ENCODE peak calls at places on chromosomes 13 and 19, in six cellular contexts. One of them, this sample, is unnamed.

GRCh38 chr13:44732503-44733098 is 156.5 kb upstream of the TSC22D1 start:
- DNase-seq in HCT116: no peak
- DNase-seq in OCI-LY7: no peak
- DNase-seq in neural progenitor cell: no peak
- DNase-seq in GM23338: peak
- DNase-seq in SK-N-SH: no peak
- DNase-seq in this sample: peak

GRCh38 chr13:51261610-51262249 is 39.5 kb downstream of the FAM124A start:
- DNase-seq in SK-N-SH: no peak
- DNase-seq in GM23338: no peak
- DNase-seq in HCT116: no peak
- DNase-seq in OCI-LY7: no peak
- DNase-seq in neural progenitor cell: no peak
- DNase-seq in this sample: no peak

GRCh38 chr13:109331898-109332297 is 454.5 kb downstream of the IRS2 start:
- DNase-seq in SK-N-SH: peak
- DNase-seq in GM23338: peak
- DNase-seq in neural progenitor cell: no peak
- DNase-seq in HCT116: no peak
- DNase-seq in OCI-LY7: no peak
- DNase-seq in this sample: peak

GRCh38 chr13:90553167-90553566 is 794.3 kb upstream of the MIR17HG start:
- DNase-seq in HCT116: no peak
- DNase-seq in SK-N-SH: no peak
- DNase-seq in GM23338: no peak
- DNase-seq in OCI-LY7: no peak
- DNase-seq in neural progenitor cell: no peak
- DNase-seq in this sample: no peak

GRCh38 chr13:40102854-40103253 is 447.4 kb downstream of the COG6 start:
- DNase-seq in SK-N-SH: no peak
- DNase-seq in HCT116: peak
- DNase-seq in neural progenitor cell: no peak
- DNase-seq in OCI-LY7: no peak
- DNase-seq in GM23338: no peak
- DNase-seq in this sample: peak

GRCh38 chr13:103638706-103639105 is 572.5 kb upstream of the SLC10A2 start:
- DNase-seq in SK-N-SH: no peak
- DNase-seq in HCT116: no peak
- DNase-seq in OCI-LY7: no peak
- DNase-seq in neural progenitor cell: no peak
- DNase-seq in GM23338: no peak
- DNase-seq in this sample: no peak

GRCh38 chr13:41284512-41285288 is 21.3 kb upstream of the MTRF1 start:
- DNase-seq in HCT116: peak
- DNase-seq in neural progenitor cell: no peak
- DNase-seq in GM23338: no peak
- DNase-seq in SK-N-SH: no peak
- DNase-seq in OCI-LY7: no peak
- DNase-seq in this sample: no peak

GRCh38 chr19:36483653-36484052 is 5.7 kb downstream of the ZNF566 start:
- DNase-seq in HCT116: no peak
- DNase-seq in GM23338: no peak
- DNase-seq in OCI-LY7: no peak
- DNase-seq in SK-N-SH: no peak
- DNase-seq in neural progenitor cell: no peak
- DNase-seq in this sample: no peak

GRCh38 chr19:32351807-32352630 is 6.6 kb downstream of the ZNF507 start:
- DNase-seq in HCT116: no peak
- DNase-seq in GM23338: no peak
- DNase-seq in neural progenitor cell: no peak
- DNase-seq in SK-N-SH: no peak
- DNase-seq in OCI-LY7: no peak
- DNase-seq in this sample: no peak

GRCh38 chr13:86002921-86003488 is 203.8 kb upstream of the SLITRK6 start:
- DNase-seq in HCT116: no peak
- DNase-seq in OCI-LY7: no peak
- DNase-seq in SK-N-SH: no peak
- DNase-seq in GM23338: no peak
- DNase-seq in neural progenitor cell: peak
- DNase-seq in this sample: no peak

GRCh38 chr13:38804536-38804935 is 117.7 kb downstream of the FREM2 start:
- DNase-seq in OCI-LY7: no peak
- DNase-seq in GM23338: peak
- DNase-seq in HCT116: no peak
- DNase-seq in neural progenitor cell: no peak
- DNase-seq in SK-N-SH: no peak
- DNase-seq in this sample: no peak

GRCh38 chr13:67726979-67727378 is 496.8 kb upstream of the PCDH9 start:
- DNase-seq in HCT116: no peak
- DNase-seq in neural progenitor cell: no peak
- DNase-seq in GM23338: no peak
- DNase-seq in SK-N-SH: no peak
- DNase-seq in OCI-LY7: no peak
- DNase-seq in this sample: peak

GRCh38 chr19:14814982-14815381 is 20.0 kb downstream of the OR7A5 start:
- DNase-seq in HCT116: no peak
- DNase-seq in GM23338: no peak
- DNase-seq in OCI-LY7: no peak
- DNase-seq in neural progenitor cell: no peak
- DNase-seq in SK-N-SH: no peak
- DNase-seq in this sample: no peak

GRCh38 chr19:45443462-45444317 is 20.0 kb upstream of the ERCC1 start:
- DNase-seq in OCI-LY7: peak
- DNase-seq in neural progenitor cell: peak
- DNase-seq in HCT116: peak
- DNase-seq in SK-N-SH: peak
- DNase-seq in GM23338: peak
- DNase-seq in this sample: peak

GRCh38 chr19:390386-391198 is 18.4 kb downstream of the C2CD4C start:
- DNase-seq in HCT116: no peak
- DNase-seq in OCI-LY7: no peak
- DNase-seq in SK-N-SH: peak
- DNase-seq in neural progenitor cell: no peak
- DNase-seq in GM23338: no peak
- DNase-seq in this sample: no peak

GRCh38 chr13:60765700-60766411 is 368.8 kb downstream of the TDRD3 start:
- DNase-seq in OCI-LY7: no peak
- DNase-seq in HCT116: no peak
- DNase-seq in SK-N-SH: no peak
- DNase-seq in GM23338: no peak
- DNase-seq in neural progenitor cell: no peak
- DNase-seq in this sample: peak

GRCh38 chr19:55255618-55256423 is 3.0 kb downstream of the PPP6R1 start:
- DNase-seq in HCT116: no peak
- DNase-seq in GM23338: no peak
- DNase-seq in neural progenitor cell: no peak
- DNase-seq in OCI-LY7: peak
- DNase-seq in SK-N-SH: no peak
- DNase-seq in this sample: no peak

GRCh38 chr13:35763805-35764170 is 287.3 kb upstream of the MAB21L1 start:
- DNase-seq in SK-N-SH: no peak
- DNase-seq in neural progenitor cell: no peak
- DNase-seq in OCI-LY7: no peak
- DNase-seq in GM23338: no peak
- DNase-seq in HCT116: no peak
- DNase-seq in this sample: no peak

GRCh38 chr19:4103073-4103418 is 20.9 kb downstream of the MAP2K2 start:
- DNase-seq in HCT116: no peak
- DNase-seq in OCI-LY7: no peak
- DNase-seq in neural progenitor cell: no peak
- DNase-seq in SK-N-SH: no peak
- DNase-seq in GM23338: no peak
- DNase-seq in this sample: no peak

GRCh38 chr13:44918323-44919102 is 70.8 kb downstream of the NUFIP1 start:
- DNase-seq in GM23338: peak
- DNase-seq in SK-N-SH: peak
- DNase-seq in OCI-LY7: peak
- DNase-seq in neural progenitor cell: peak
- DNase-seq in HCT116: peak
- DNase-seq in this sample: peak

GRCh38 chr13:34065915-34066314 is 248.0 kb downstream of the RFC3 start:
- DNase-seq in OCI-LY7: no peak
- DNase-seq in SK-N-SH: no peak
- DNase-seq in neural progenitor cell: no peak
- DNase-seq in GM23338: no peak
- DNase-seq in HCT116: peak
- DNase-seq in this sample: peak

GRCh38 chr13:35979378-35979911 is 151.7 kb downstream of the DCLK1 start:
- DNase-seq in HCT116: no peak
- DNase-seq in OCI-LY7: no peak
- DNase-seq in GM23338: no peak
- DNase-seq in SK-N-SH: no peak
- DNase-seq in neural progenitor cell: no peak
- DNase-seq in this sample: peak

DNA sequence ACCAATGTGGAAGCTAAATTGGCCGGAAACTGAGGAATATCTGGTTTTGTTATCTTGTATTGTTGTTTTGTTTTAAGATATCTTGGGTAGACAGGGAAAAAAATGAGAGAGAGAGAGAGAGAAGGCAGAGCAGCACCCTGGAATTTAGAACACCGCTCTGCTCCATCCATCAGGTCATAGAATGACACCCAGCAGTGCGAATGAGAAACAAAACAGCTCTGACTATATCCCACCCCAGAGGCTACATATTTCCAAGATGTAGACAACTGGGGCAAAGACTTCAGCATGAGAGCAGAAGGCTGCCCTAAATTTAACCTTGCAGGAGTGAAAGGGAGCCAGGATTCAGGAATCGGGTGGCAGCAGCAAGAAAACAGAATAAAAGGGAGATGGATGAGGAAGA is 46.4 kb downstream of the TNFSF13B start:
- DNase-seq in SK-N-SH: no peak
- DNase-seq in GM23338: no peak
- DNase-seq in HCT116: no peak
- DNase-seq in neural progenitor cell: no peak
- DNase-seq in OCI-LY7: no peak
- DNase-seq in this sample: no peak
- H3K4me2 ChIP-seq in SK-N-SH: no peak
- H3K4me2 ChIP-seq in GM23338: no peak
- H3K4me2 ChIP-seq in HCT116: no peak
- H3K4me2 ChIP-seq in neural progenitor cell: no peak
- H3K4me2 ChIP-seq in OCI-LY7: no peak
- H3K4me2 ChIP-seq in this sample: no peak

DNA sequence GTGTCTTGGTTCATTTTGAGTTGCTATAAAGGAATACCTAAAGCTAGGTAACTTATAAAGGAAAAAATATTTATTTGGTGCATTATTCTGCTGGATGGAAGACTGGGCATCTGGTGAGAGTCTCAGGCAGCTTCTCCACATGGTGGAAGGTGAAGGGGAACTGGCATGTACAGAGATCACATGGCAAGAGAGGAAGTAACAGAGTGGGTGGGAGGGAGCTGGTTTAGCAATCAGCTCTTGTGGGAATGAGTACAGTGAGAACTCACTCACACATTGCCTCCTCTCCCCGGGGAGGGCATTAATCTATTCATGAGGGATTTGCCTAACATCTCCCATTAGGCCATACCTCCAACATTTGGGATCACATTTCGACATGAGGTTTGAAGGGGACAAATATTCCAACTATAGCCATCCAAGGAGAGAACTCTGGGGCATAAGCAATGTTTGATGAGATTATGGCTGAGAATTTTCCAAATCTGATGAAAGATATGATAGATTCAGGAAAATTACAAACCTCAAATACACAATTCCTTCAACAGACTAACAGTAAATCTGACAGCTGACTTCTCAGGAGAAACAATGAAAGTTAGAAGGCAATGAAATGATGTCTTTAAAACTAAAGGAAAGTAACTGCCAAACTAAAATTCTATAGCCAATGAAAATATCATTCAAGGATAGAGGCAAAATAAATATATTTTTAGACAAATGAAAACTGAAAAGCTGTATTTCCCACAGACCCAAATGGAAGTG is 52.5 kb downstream of the MTUS2 start:
- DNase-seq in neural progenitor cell: no peak
- DNase-seq in HCT116: no peak
- DNase-seq in GM23338: no peak
- DNase-seq in OCI-LY7: no peak
- DNase-seq in SK-N-SH: no peak
- DNase-seq in this sample: no peak
- H2AFZ ChIP-seq in neural progenitor cell: no peak
- H2AFZ ChIP-seq in HCT116: no peak
- H2AFZ ChIP-seq in GM23338: no peak
- H2AFZ ChIP-seq in OCI-LY7: no peak
- H2AFZ ChIP-seq in SK-N-SH: no peak
- H2AFZ ChIP-seq in this sample: no peak

DNA sequence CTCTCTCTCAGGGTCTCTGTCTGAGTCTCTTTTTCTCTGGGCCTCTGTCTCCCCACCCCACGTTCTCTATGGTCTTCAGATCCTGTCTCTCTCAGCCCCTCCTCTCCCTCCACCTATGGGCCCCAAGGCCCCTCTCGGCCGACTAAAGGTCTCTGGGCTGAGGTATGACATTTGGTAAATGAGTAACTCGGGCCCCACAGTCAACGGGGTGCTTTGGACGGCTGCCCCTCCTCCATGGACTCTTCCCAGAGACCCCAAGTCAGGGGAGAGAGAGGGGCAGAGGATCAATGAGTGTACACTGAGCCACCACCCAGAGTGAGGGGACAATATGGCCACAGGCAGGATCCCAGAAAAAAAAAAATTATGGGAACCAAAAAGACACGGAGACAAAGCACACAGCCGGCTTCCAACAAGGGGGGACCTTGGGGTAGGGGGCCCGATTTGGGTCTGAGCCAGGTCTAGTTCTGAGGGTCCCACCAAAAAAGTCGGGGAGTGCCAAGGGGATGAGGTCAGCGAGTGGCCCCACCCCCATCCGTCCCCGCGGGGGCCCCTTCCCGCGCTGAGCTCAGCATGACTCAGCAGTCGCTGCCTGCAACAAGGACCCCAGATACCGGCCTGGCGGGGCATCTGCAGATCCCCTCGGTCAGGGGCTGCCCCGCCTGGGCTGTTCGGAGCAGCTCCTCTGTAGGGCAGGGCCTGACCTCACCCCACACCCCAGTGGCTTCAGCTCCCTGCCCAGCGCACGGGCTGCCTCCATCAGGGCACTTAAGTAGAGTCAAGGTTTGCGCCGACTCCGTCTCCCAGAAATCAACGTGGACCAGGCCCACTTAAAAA is 1.5 kb upstream of the FTL start:
- DNase-seq in HCT116: no peak
- DNase-seq in neural progenitor cell: peak
- DNase-seq in OCI-LY7: no peak
- DNase-seq in GM23338: peak
- DNase-seq in SK-N-SH: no peak
- DNase-seq in this sample: peak
- TF ChIP-seq EZH2phosphoT487 in HCT116: no peak
- TF ChIP-seq EZH2phosphoT487 in neural progenitor cell: no peak
- TF ChIP-seq EZH2phosphoT487 in OCI-LY7: no peak
- TF ChIP-seq EZH2phosphoT487 in GM23338: no peak
- TF ChIP-seq EZH2phosphoT487 in SK-N-SH: no peak
- TF ChIP-seq EZH2phosphoT487 in this sample: no peak

GRCh38 chr19:16070366-16070990 is 5.8 kb upstream of the TPM4 start:
- DNase-seq in HCT116: peak
- DNase-seq in neural progenitor cell: no peak
- DNase-seq in SK-N-SH: no peak
- DNase-seq in OCI-LY7: peak
- DNase-seq in GM23338: no peak
- DNase-seq in this sample: no peak
- H3K4me2 ChIP-seq in HCT116: peak
- H3K4me2 ChIP-seq in neural progenitor cell: no peak
- H3K4me2 ChIP-seq in SK-N-SH: no peak
- H3K4me2 ChIP-seq in OCI-LY7: peak
- H3K4me2 ChIP-seq in GM23338: no peak
- H3K4me2 ChIP-seq in this sample: no peak

This sample was measured in hepatocyte.